ENCODE peak calls at places on chromosomes 4 and X, in eight cellular contexts. B is stimulated activated CD8-positive, alpha-beta memory T cell treated with anti-CD3 and anti-CD28 coated beads, Interleukin-4, amount 100 ng/mL, for 24 hours; O is cardiac muscle cell; Y is right cardiac atrium; G is astrocyte; U is activated CD4-positive, CD25-positive, alpha-beta regulatory T cell; X is GOT3; R is activated CD8-positive, alpha-beta T cell treated with anti-CD3 and anti-CD28 coated beads for 36 hours. S is an unnamed sample.

GRCh38 chr4:123300625-123301024 is 96.0 kb upstream of the SPRY1 start:
- DNase-seq in B (no peak), O (no peak), Y (no peak), G (no peak), U (no peak), X (no peak), R (no peak), S (no peak)

GRCh38 chrX:3717742-3718420 is 4.4 kb upstream of the PRKX start:
- DNase-seq in B (no peak), O (peak; percentile 64), Y (no peak), G (peak; percentile 20), U (no peak), X (no peak), R (no peak), S (no peak)

GRCh38 chr4:143178923-143179322 is 5.8 kb upstream of the USP38 start:
- DNase-seq in B (no peak), O (no peak), Y (no peak), G (no peak), U (no peak), X (no peak), R (no peak), S (no peak)

GRCh38 chr4:5399790-5400421 is 308.5 kb downstream of the EVC2 start:
- DNase-seq in B (no peak), O (peak; percentile 53), Y (no peak), G (no peak), U (no peak), X (no peak), R (no peak), S (no peak)

GRCh38 chr4:136812100-136812880 is 720.0 kb downstream of the PCDH18 start:
- DNase-seq in B (no peak), O (no peak), Y (peak; percentile 42), G (no peak), U (no peak), X (no peak), R (no peak), S (no peak)

GRCh38 chrX:134460861-134461218 is 875 bp downstream of the HPRT1 start:
- DNase-seq in B (no peak), O (peak; percentile 22), Y (no peak), G (no peak), U (no peak), X (no peak), R (no peak), S (no peak)

GRCh38 chr4:915041-915474 is 17.1 kb downstream of the GAK start:
- DNase-seq in B (no peak), O (no peak), Y (no peak), G (no peak), U (no peak), X (no peak), R (no peak), S (no peak)

GRCh38 chr4:26576171-26576829 is 7.6 kb upstream of the TBC1D19 start:
- DNase-seq in B (no peak), O (peak; percentile 65), Y (peak; percentile 54), G (peak; percentile 80), U (no peak), X (no peak), R (no peak), S (no peak)

GRCh38 chr4:77817304-77818076 is 1.7 kb downstream of the CNOT6L start:
- DNase-seq in B (no peak), O (no peak), Y (no peak), G (peak; percentile 30), U (no peak), X (no peak), R (peak; percentile 31), S (no peak)

GRCh38 chr4:137755033-137755471 is 222.8 kb upstream of the PCDH18 start:
- DNase-seq in B (no peak), O (peak; percentile 49), Y (no peak), G (peak; percentile 62), U (no peak), X (no peak), R (no peak), S (no peak)

GRCh38 chr4:31539279-31540074 is 819.3 kb downstream of the PCDH7 start:
- DNase-seq in B (no peak), O (no peak), Y (no peak), G (peak; percentile 1), U (no peak), X (no peak), R (no peak), S (no peak)

GRCh38 chrX:15098505-15098904 is 171.4 kb downstream of the ASB9 start:
- DNase-seq in B (no peak), O (no peak), Y (no peak), G (no peak), U (no peak), X (no peak), R (no peak), S (no peak)

GRCh38 chr4:71692198-71692597 is 91.7 kb downstream of the GC start:
- DNase-seq in B (no peak), O (no peak), Y (no peak), G (no peak), U (no peak), X (no peak), R (no peak), S (no peak)